ENCODE peak calls at places on chromosomes 13 and 19, in ten cellular contexts. R is WTC11; Q is H9; W is neural crest cell; Z is PC-3; H is body of pancreas; G is heart left ventricle; X is endothelial cell; V is uterus; M is CD8-positive, alpha-beta T cell. E is an unnamed sample.

GRCh38 chr13:93559718-93560117 is 333.1 kb downstream of the GPC6 start:
- DNase-seq in R (no peak), Q (no peak), W (no peak), Z (peak), H (no peak), G (no peak), X (no peak), V (no peak), M (no peak), E (no peak)

GRCh38 chr13:50428183-50428877 is 413.1 kb downstream of the KCNRG start:
- DNase-seq in R (no peak), Q (no peak), W (no peak), Z (no peak), H (no peak), G (no peak), X (no peak), V (no peak), M (no peak), E (no peak)

GRCh38 chr13:99657848-99658265 is 156.6 kb downstream of the TM9SF2 start:
- DNase-seq in R (peak), Q (peak), W (peak), Z (no peak), H (no peak), G (peak), X (peak), V (peak), M (peak), E (peak)

GRCh38 chr13:113209880-113210421 is 538 bp downstream of the CUL4A start:
- DNase-seq in R (peak), Q (peak), W (peak), Z (peak), H (peak), G (peak), X (peak), V (peak), M (peak), E (peak)

GRCh38 chr19:41940443-41941409 is 12.5 kb upstream of the ERFL start:
- DNase-seq in R (peak), Q (no peak), W (no peak), Z (no peak), H (no peak), G (no peak), X (no peak), V (no peak), M (no peak), E (no peak)

GRCh38 chr19:49533551-49534488 is 6.0 kb downstream of the RCN3 start:
- DNase-seq in R (peak), Q (peak), W (peak), Z (peak), H (peak), G (peak), X (peak), V (peak), M (peak), E (peak)

GRCh38 chr19:4425531-4425930 is 23.1 kb downstream of the CHAF1A start:
- DNase-seq in R (no peak), Q (no peak), W (no peak), Z (no peak), H (no peak), G (no peak), X (no peak), V (no peak), M (no peak), E (no peak)

GRCh38 chr19:954672-955494 is 29.0 kb downstream of the ARID3A start:
- DNase-seq in R (no peak), Q (no peak), W (no peak), Z (no peak), H (no peak), G (no peak), X (no peak), V (no peak), M (no peak), E (no peak)

GRCh38 chr19:17348700-17349099 is 11.3 kb downstream of the GTPBP3 start:
- DNase-seq in R (peak), Q (peak), W (no peak), Z (peak), H (peak), G (peak), X (peak), V (peak), M (no peak), E (peak)

GRCh38 chr13:97856001-97856675 is 97.3 kb upstream of the IPO5 start:
- DNase-seq in R (peak), Q (no peak), W (peak), Z (no peak), H (peak), G (peak), X (no peak), V (peak), M (no peak), E (peak)

GRCh38 chr19:36255316-36255715 is 40.4 kb downstream of the ZNF146 start:
- DNase-seq in R (no peak), Q (no peak), W (no peak), Z (no peak), H (no peak), G (no peak), X (no peak), V (no peak), M (no peak), E (no peak)

GRCh38 chr13:67408823-67409222 is 178.7 kb upstream of the PCDH9 start:
- DNase-seq in R (no peak), Q (no peak), W (no peak), Z (no peak), H (no peak), G (no peak), X (no peak), V (no peak), M (no peak), E (no peak)

GRCh38 chr13:46663644-46664043 is 110.7 kb downstream of the LRCH1 start:
- DNase-seq in R (no peak), Q (no peak), W (no peak), Z (peak), H (no peak), G (no peak), X (no peak), V (no peak), M (no peak), E (no peak)

GRCh38 chr13:47853236-47853635 is 147.8 kb downstream of the SUCLA2 start:
- DNase-seq in R (no peak), Q (no peak), W (no peak), Z (no peak), H (no peak), G (no peak), X (no peak), V (no peak), M (no peak), E (no peak)

GRCh38 chr13:109256866-109257760 is 529.3 kb downstream of the IRS2 start:
- DNase-seq in R (no peak), Q (no peak), W (no peak), Z (peak), H (peak), G (peak), X (no peak), V (no peak), M (no peak), E (no peak)

GRCh38 chr19:2034729-2035589 is 16.1 kb downstream of the MKNK2 start:
- DNase-seq in R (peak), Q (peak), W (peak), Z (peak), H (peak), G (no peak), X (peak), V (no peak), M (peak), E (peak)

GRCh38 chr19:34985249-34986022 is 14.7 kb upstream of the GRAMD1A start:
- DNase-seq in R (peak), Q (peak), W (no peak), Z (no peak), H (peak), G (peak), X (peak), V (no peak), M (peak), E (no peak)

GRCh38 chr13:65856464-65856863 is 1373.7 kb downstream of the PCDH9 start:
- DNase-seq in R (no peak), Q (no peak), W (no peak), Z (no peak), H (no peak), G (no peak), X (no peak), V (no peak), M (no peak), E (no peak)

GRCh38 chr19:10871711-10872550 is 578 bp downstream of the CARM1 start:
- DNase-seq in R (peak), Q (no peak), W (no peak), Z (peak), H (peak), G (peak), X (peak), V (peak), M (peak), E (peak)

GRCh38 chr13:52109096-52109495 is 19.8 kb downstream of the NEK5 start:
- DNase-seq in R (no peak), Q (no peak), W (no peak), Z (no peak), H (no peak), G (no peak), X (no peak), V (no peak), M (no peak), E (no peak)
- TF ChIP-seq CTCF in R (no peak), Q (no peak), W (no peak), Z (no peak), H (no peak), G (no peak), X (no peak), V (no peak), M (no peak), E (no peak)

DNA sequence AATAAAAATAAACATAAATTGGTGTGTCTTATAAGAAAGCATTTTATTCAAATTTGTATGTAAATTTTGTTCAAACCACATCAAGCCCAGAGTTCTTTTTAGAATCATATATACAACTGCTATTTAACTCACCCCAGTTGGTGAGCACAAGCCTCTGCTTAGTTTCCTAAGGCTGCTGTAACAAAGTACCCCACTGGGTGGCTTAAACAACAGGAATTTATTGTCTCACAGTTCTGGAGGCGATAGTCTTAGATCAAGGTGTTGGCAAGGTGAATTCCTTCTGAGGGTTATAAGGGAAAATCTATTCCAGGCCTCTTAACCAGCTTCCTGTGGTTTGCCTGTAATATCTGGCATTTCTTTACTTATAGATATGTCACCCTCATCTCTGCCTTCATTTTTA is 1133.5 kb downstream of the OLFM4 start:
- DNase-seq in R (no peak), Q (peak), W (no peak), Z (peak), H (no peak), G (no peak), X (no peak), V (no peak), M (no peak), E (no peak)
- TF ChIP-seq CTCF in R (no peak), Q (peak), W (peak), Z (no peak), H (no peak), G (no peak), X (peak), V (no peak), M (no peak), E (peak)

GRCh38 chr19:47651691-47652090 is 42.8 kb downstream of the BICRA start:
- DNase-seq in R (no peak), Q (no peak), W (no peak), Z (no peak), H (no peak), G (no peak), X (no peak), V (no peak), M (no peak), E (no peak)
- TF ChIP-seq CTCF in R (no peak), Q (peak), W (no peak), Z (no peak), H (no peak), G (no peak), X (no peak), V (no peak), M (no peak), E (no peak)

GRCh38 chr13:75569576-75569975 is 20.0 kb downstream of the UCHL3 start:
- DNase-seq in R (no peak), Q (no peak), W (no peak), Z (no peak), H (no peak), G (no peak), X (no peak), V (no peak), M (no peak), E (no peak)

GRCh38 chr13:75566658-75567057 is 17.1 kb downstream of the UCHL3 start:
- DNase-seq in R (no peak), Q (no peak), W (no peak), Z (peak), H (no peak), G (no peak), X (no peak), V (no peak), M (no peak), E (no peak)
- TF ChIP-seq CTCF in R (no peak), Q (peak), W (peak), Z (peak), H (no peak), G (no peak), X (no peak), V (no peak), M (no peak), E (no peak)

E was measured in glutamatergic neuron.